ENCODE peak calls at places on chromosome 2, in four cellular contexts. T is A549, O is AG04449, Y is M059J. K is an unnamed sample.

GRCh38 chr2:114446571-114446970 is 4.1 kb downstream of the DPP10 start:
- DNase-seq in Y (no peak), T (no peak), O (no peak), K (no peak)

GRCh38 chr2:10038716-10039115 is 4.6 kb upstream of the KLF11 start:
- DNase-seq in Y (peak), T (no peak), O (no peak), K (no peak)

GRCh38 chr2:77512521-77512920 is 9.7 kb downstream of the LRRTM4 start:
- DNase-seq in O (no peak), Y (no peak), T (no peak), K (no peak)

GRCh38 chr2:30362468-30363081 is 84.5 kb upstream of the LCLAT1 start:
- DNase-seq in Y (peak), T (no peak), O (peak), K (peak)

GRCh38 chr2:222926915-222927314 is 66.1 kb downstream of the ACSL3 start:
- DNase-seq in Y (no peak), O (no peak), T (no peak), K (no peak)

GRCh38 chr2:204900910-204901309 is 355.6 kb downstream of the PARD3B start:
- DNase-seq in Y (peak), T (no peak), O (no peak), K (no peak)

GRCh38 chr2:239942090-239942489 is 83.1 kb downstream of the NDUFA10 start:
- DNase-seq in O (no peak), Y (no peak), T (no peak), K (no peak)

GRCh38 chr2:42303252-42303651 is 57.8 kb downstream of the COX7A2L start:
- DNase-seq in T (no peak), Y (no peak), O (no peak), K (no peak)

K was measured in AG08396.